ENCODE peak calls at places on chromosome 6, in six cellular contexts. One of them, this sample, is unnamed.

GRCh38 chr6:167227984-167228383 is 63.1 kb upstream of the UNC93A start:
- DNase-seq in tibial nerve: no peak
- DNase-seq in choroid plexus epithelial cell: no peak
- DNase-seq in left ventricle myocardium inferior: no peak
- DNase-seq in dorsolateral prefrontal cortex: no peak
- DNase-seq in tibial artery: no peak
- DNase-seq in this sample: no peak

GRCh38 chr6:73152998-73153757 is 72.1 kb downstream of the KHDC1L start:
- DNase-seq in tibial nerve: no peak
- DNase-seq in choroid plexus epithelial cell: peak
- DNase-seq in tibial artery: no peak
- DNase-seq in dorsolateral prefrontal cortex: no peak
- DNase-seq in left ventricle myocardium inferior: no peak
- DNase-seq in this sample: peak

GRCh38 chr6:139654888-139655782 is 280.7 kb upstream of the CITED2 start:
- DNase-seq in tibial nerve: no peak
- DNase-seq in dorsolateral prefrontal cortex: no peak
- DNase-seq in left ventricle myocardium inferior: no peak
- DNase-seq in tibial artery: no peak
- DNase-seq in choroid plexus epithelial cell: no peak
- DNase-seq in this sample: no peak

GRCh38 chr6:106159531-106159940 is 73.4 kb downstream of the PRDM1 start:
- DNase-seq in dorsolateral prefrontal cortex: no peak
- DNase-seq in tibial artery: no peak
- DNase-seq in tibial nerve: no peak
- DNase-seq in left ventricle myocardium inferior: no peak
- DNase-seq in choroid plexus epithelial cell: peak
- DNase-seq in this sample: peak

GRCh38 chr6:156778615-156779205 is 1.5 kb downstream of the ARID1B start:
- DNase-seq in tibial nerve: peak
- DNase-seq in dorsolateral prefrontal cortex: peak
- DNase-seq in tibial artery: peak
- DNase-seq in left ventricle myocardium inferior: peak
- DNase-seq in choroid plexus epithelial cell: peak
- DNase-seq in this sample: peak

GRCh38 chr6:134464690-134465411 is 146.9 kb upstream of the SGK1 start:
- DNase-seq in dorsolateral prefrontal cortex: no peak
- DNase-seq in tibial artery: no peak
- DNase-seq in tibial nerve: no peak
- DNase-seq in choroid plexus epithelial cell: peak
- DNase-seq in left ventricle myocardium inferior: no peak
- DNase-seq in this sample: peak

GRCh38 chr6:26141378-26141901 is 54.2 kb downstream of the HFE start:
- DNase-seq in choroid plexus epithelial cell: no peak
- DNase-seq in left ventricle myocardium inferior: no peak
- DNase-seq in tibial artery: no peak
- DNase-seq in dorsolateral prefrontal cortex: peak
- DNase-seq in tibial nerve: no peak
- DNase-seq in this sample: peak

GRCh38 chr6:18990313-18990978 is 603.3 kb downstream of the RNF144B start:
- DNase-seq in left ventricle myocardium inferior: peak
- DNase-seq in dorsolateral prefrontal cortex: peak
- DNase-seq in choroid plexus epithelial cell: peak
- DNase-seq in tibial nerve: no peak
- DNase-seq in tibial artery: no peak
- DNase-seq in this sample: peak

GRCh38 chr6:11462742-11463414 is 74.7 kb upstream of the TMEM170B start:
- DNase-seq in choroid plexus epithelial cell: peak
- DNase-seq in tibial artery: no peak
- DNase-seq in left ventricle myocardium inferior: no peak
- DNase-seq in tibial nerve: no peak
- DNase-seq in dorsolateral prefrontal cortex: no peak
- DNase-seq in this sample: no peak

GRCh38 chr6:69914015-69914485 is 47.7 kb downstream of the COL19A1 start:
- DNase-seq in dorsolateral prefrontal cortex: no peak
- DNase-seq in tibial nerve: no peak
- DNase-seq in left ventricle myocardium inferior: no peak
- DNase-seq in tibial artery: no peak
- DNase-seq in choroid plexus epithelial cell: peak
- DNase-seq in this sample: no peak

GRCh38 chr6:73695619-73696421 is at the start of gene CD109:
- DNase-seq in dorsolateral prefrontal cortex: peak
- DNase-seq in tibial nerve: no peak
- DNase-seq in choroid plexus epithelial cell: peak
- DNase-seq in tibial artery: peak
- DNase-seq in left ventricle myocardium inferior: peak
- DNase-seq in this sample: peak

GRCh38 chr6:35016417-35017221 is 124.5 kb downstream of the TCP11 start:
- DNase-seq in left ventricle myocardium inferior: peak
- DNase-seq in dorsolateral prefrontal cortex: no peak
- DNase-seq in choroid plexus epithelial cell: peak
- DNase-seq in tibial nerve: no peak
- DNase-seq in tibial artery: peak
- DNase-seq in this sample: peak

GRCh38 chr6:116924245-116924644 is 47.2 kb downstream of the RFX6 start:
- DNase-seq in tibial nerve: no peak
- DNase-seq in dorsolateral prefrontal cortex: no peak
- DNase-seq in left ventricle myocardium inferior: no peak
- DNase-seq in choroid plexus epithelial cell: no peak
- DNase-seq in tibial artery: no peak
- DNase-seq in this sample: no peak

GRCh38 chr6:44292661-44293365 is 20.3 kb downstream of the AARS2 start:
- DNase-seq in tibial nerve: no peak
- DNase-seq in left ventricle myocardium inferior: no peak
- DNase-seq in dorsolateral prefrontal cortex: no peak
- DNase-seq in tibial artery: no peak
- DNase-seq in choroid plexus epithelial cell: no peak
- DNase-seq in this sample: no peak

GRCh38 chr6:160247457-160247883 is 11.2 kb downstream of the SLC22A2 start:
- DNase-seq in tibial artery: no peak
- DNase-seq in choroid plexus epithelial cell: no peak
- DNase-seq in dorsolateral prefrontal cortex: no peak
- DNase-seq in left ventricle myocardium inferior: no peak
- DNase-seq in tibial nerve: no peak
- DNase-seq in this sample: peak

GRCh38 chr6:169371344-169372144 is 117.9 kb upstream of the THBS2 start:
- DNase-seq in choroid plexus epithelial cell: no peak
- DNase-seq in left ventricle myocardium inferior: no peak
- DNase-seq in tibial artery: no peak
- DNase-seq in dorsolateral prefrontal cortex: no peak
- DNase-seq in tibial nerve: no peak
- DNase-seq in this sample: peak

GRCh38 chr6:40054602-40055001 is 120.3 kb upstream of the MOCS1 start:
- DNase-seq in tibial nerve: no peak
- DNase-seq in choroid plexus epithelial cell: no peak
- DNase-seq in left ventricle myocardium inferior: no peak
- DNase-seq in tibial artery: no peak
- DNase-seq in dorsolateral prefrontal cortex: no peak
- DNase-seq in this sample: no peak

GRCh38 chr6:21679761-21680265 is 86.3 kb downstream of the SOX4 start:
- DNase-seq in tibial artery: no peak
- DNase-seq in left ventricle myocardium inferior: no peak
- DNase-seq in tibial nerve: no peak
- DNase-seq in dorsolateral prefrontal cortex: no peak
- DNase-seq in choroid plexus epithelial cell: peak
- DNase-seq in this sample: peak

GRCh38 chr6:41335943-41336342 is 535 bp downstream of the NCR2 start:
- DNase-seq in dorsolateral prefrontal cortex: no peak
- DNase-seq in left ventricle myocardium inferior: no peak
- DNase-seq in tibial nerve: no peak
- DNase-seq in choroid plexus epithelial cell: no peak
- DNase-seq in tibial artery: no peak
- DNase-seq in this sample: no peak

GRCh38 chr6:38755874-38756273 is 40.8 kb downstream of the DNAH8 start:
- DNase-seq in tibial nerve: no peak
- DNase-seq in choroid plexus epithelial cell: no peak
- DNase-seq in left ventricle myocardium inferior: no peak
- DNase-seq in tibial artery: no peak
- DNase-seq in dorsolateral prefrontal cortex: no peak
- DNase-seq in this sample: no peak

GRCh38 chr6:162230147-162230752 is 497.3 kb downstream of the PRKN start:
- DNase-seq in left ventricle myocardium inferior: no peak
- DNase-seq in choroid plexus epithelial cell: no peak
- DNase-seq in dorsolateral prefrontal cortex: no peak
- DNase-seq in tibial nerve: no peak
- DNase-seq in tibial artery: no peak
- DNase-seq in this sample: no peak

GRCh38 chr6:8131265-8131897 is 29.0 kb upstream of the EEF1E1 start:
- DNase-seq in dorsolateral prefrontal cortex: no peak
- DNase-seq in choroid plexus epithelial cell: peak
- DNase-seq in tibial artery: no peak
- DNase-seq in tibial nerve: no peak
- DNase-seq in left ventricle myocardium inferior: no peak
- DNase-seq in this sample: peak

GRCh38 chr6:170152989-170153388 is 137.9 kb downstream of the DLL1 start:
- DNase-seq in tibial nerve: no peak
- DNase-seq in tibial artery: no peak
- DNase-seq in choroid plexus epithelial cell: peak
- DNase-seq in left ventricle myocardium inferior: peak
- DNase-seq in dorsolateral prefrontal cortex: peak
- DNase-seq in this sample: peak

GRCh38 chr6:157597461-157598312 is 216.7 kb downstream of the ZDHHC14 start:
- DNase-seq in left ventricle myocardium inferior: peak
- DNase-seq in choroid plexus epithelial cell: peak
- DNase-seq in dorsolateral prefrontal cortex: no peak
- DNase-seq in tibial nerve: no peak
- DNase-seq in tibial artery: peak
- DNase-seq in this sample: peak

DNA sequence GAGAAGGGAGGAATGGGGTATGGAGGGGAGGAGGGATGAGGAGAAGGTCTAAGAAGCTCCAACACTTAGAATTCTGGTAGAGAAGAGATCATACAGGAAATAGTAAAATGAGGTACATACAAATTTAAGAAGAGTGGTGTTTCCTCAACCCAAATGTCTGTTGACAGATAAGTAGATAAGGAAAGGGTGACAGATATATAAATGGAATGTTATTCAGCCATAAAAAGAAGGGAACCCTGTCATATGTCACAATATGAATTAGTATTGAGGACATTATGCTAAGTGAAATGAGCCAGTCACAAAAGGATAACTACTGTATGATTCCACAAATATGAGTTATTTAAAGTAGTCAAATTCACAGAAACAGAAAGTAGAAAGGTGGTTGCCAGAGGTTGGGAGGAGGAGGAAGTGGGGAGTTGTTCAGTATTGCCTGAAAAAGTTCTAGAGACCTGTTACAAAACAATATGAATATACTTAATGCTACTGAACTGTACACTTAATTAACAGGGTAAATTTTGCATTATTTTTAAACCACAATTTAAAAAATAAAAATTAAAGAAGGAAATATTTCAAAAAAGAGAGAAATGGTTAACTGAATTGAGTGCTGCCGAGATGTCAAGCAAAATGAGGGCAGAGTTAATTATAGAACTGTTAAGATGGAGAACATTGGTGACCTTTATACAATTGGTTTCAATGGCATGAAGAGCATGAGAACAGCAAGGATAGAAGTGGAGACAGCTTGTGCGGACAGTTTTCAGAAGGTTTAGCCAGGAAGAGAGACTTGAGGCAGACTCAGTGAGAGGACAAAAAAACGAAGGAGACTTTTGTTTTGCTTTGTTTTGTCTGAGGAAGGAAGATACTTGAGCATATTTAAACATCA is 47.6 kb upstream of the ADGRF4 start:
- DNase-seq in tibial nerve: no peak
- DNase-seq in choroid plexus epithelial cell: no peak
- DNase-seq in tibial artery: no peak
- DNase-seq in dorsolateral prefrontal cortex: no peak
- DNase-seq in left ventricle myocardium inferior: no peak
- DNase-seq in this sample: no peak
- H3K4me3 ChIP-seq in tibial nerve: no peak
- H3K4me3 ChIP-seq in choroid plexus epithelial cell: no peak
- H3K4me3 ChIP-seq in tibial artery: no peak
- H3K4me3 ChIP-seq in dorsolateral prefrontal cortex: no peak
- H3K4me3 ChIP-seq in left ventricle myocardium inferior: no peak
- H3K4me3 ChIP-seq in this sample: no peak

GRCh38 chr6:118281291-118281690 is 266.8 kb upstream of the PLN start:
- DNase-seq in left ventricle myocardium inferior: no peak
- DNase-seq in tibial artery: no peak
- DNase-seq in dorsolateral prefrontal cortex: no peak
- DNase-seq in choroid plexus epithelial cell: no peak
- DNase-seq in tibial nerve: no peak
- DNase-seq in this sample: no peak
- TF ChIP-seq CTCF in left ventricle myocardium inferior: no peak
- TF ChIP-seq CTCF in tibial artery: no peak
- TF ChIP-seq CTCF in dorsolateral prefrontal cortex: no peak
- TF ChIP-seq CTCF in choroid plexus epithelial cell: peak
- TF ChIP-seq CTCF in tibial nerve: no peak
- TF ChIP-seq CTCF in this sample: peak

DNA sequence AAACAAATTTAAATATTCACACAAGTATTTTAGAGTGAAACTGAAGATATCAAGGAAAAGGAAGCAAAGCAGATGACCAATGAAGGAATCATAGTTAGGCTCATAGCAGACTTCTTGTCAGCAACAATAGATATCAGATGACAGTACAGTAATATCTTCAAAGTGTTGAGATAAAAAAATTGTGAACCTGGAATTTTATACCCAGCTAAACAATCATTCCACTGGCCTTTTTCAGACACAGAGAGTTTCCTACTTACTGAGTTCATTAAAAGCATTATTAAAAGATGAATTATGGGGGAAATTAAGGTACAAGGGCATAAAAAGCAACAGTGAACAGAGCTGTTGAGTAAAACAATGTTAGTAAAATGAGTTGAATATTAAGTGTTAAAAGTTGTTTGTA is 254.6 kb downstream of the UST start:
- DNase-seq in tibial artery: no peak
- DNase-seq in dorsolateral prefrontal cortex: no peak
- DNase-seq in left ventricle myocardium inferior: no peak
- DNase-seq in choroid plexus epithelial cell: no peak
- DNase-seq in tibial nerve: no peak
- DNase-seq in this sample: no peak
- H3K4me3 ChIP-seq in tibial artery: no peak
- H3K4me3 ChIP-seq in dorsolateral prefrontal cortex: no peak
- H3K4me3 ChIP-seq in left ventricle myocardium inferior: no peak
- H3K4me3 ChIP-seq in choroid plexus epithelial cell: no peak
- H3K4me3 ChIP-seq in tibial nerve: no peak
- H3K4me3 ChIP-seq in this sample: no peak

DNA sequence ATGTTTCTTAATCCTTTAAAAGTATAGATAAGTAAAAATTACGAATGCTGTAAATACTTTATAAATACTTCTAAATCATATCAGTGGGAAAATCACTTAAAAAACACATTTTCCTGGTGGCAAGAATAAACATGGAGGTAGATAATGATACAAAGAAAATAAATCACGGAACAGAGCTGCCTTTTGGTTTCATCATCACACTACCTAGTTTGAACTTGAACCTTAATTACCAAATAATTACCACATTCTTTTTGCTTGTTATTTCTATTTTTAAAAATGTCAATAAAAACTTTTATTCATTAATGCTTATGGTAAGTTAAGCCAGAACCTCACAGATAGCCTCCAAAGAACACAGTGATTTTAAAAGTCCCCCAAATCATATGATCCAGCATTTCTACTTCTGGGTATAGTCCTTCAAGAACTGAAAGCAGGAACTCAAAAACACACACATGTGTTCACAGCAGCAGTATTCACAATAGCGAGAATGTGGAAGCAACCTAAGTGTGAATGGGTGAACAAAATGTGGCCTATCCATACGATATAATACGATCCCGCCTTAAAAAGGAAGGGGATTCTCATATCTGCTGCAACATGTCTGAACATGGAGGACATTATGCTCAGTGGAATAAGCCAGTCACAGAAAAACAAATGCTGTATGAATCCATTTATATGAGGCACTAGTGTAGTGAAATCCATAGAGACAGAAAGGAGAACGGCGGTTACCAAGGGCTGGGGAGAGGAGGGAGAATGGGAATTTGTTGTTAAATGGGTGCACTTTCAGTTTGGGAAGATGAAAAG is 72.3 kb downstream of the SLC22A23 start:
- DNase-seq in tibial nerve: no peak
- DNase-seq in choroid plexus epithelial cell: no peak
- DNase-seq in left ventricle myocardium inferior: no peak
- DNase-seq in dorsolateral prefrontal cortex: no peak
- DNase-seq in tibial artery: no peak
- DNase-seq in this sample: no peak
- TF ChIP-seq CTCF in tibial nerve: no peak
- TF ChIP-seq CTCF in choroid plexus epithelial cell: no peak
- TF ChIP-seq CTCF in left ventricle myocardium inferior: no peak
- TF ChIP-seq CTCF in dorsolateral prefrontal cortex: no peak
- TF ChIP-seq CTCF in tibial artery: no peak
- TF ChIP-seq CTCF in this sample: no peak

This sample was measured in fibroblast of pulmonary artery.